ENCODE peak calls at places on chromosomes 4 and X, in four cellular contexts. D is K562, O is WTC11, A is SK-N-SH. C is an unnamed sample.

GRCh38 chrX:3175659-3176438 is 134.6 kb downstream of the ARSF start:
- DNase-seq in D (no peak), O (no peak), A (no peak), C (no peak)

GRCh38 chrX:134868766-134869495 is 121.9 kb upstream of the SMIM10 start:
- DNase-seq in D (no peak), O (no peak), A (no peak), C (no peak)

GRCh38 chr4:64158648-64159326 is 250.5 kb downstream of the TECRL start:
- DNase-seq in D (peak), O (peak), A (peak), C (no peak)

GRCh38 chrX:155068165-155068564 is 2.8 kb downstream of the CMC4 start:
- DNase-seq in D (no peak), O (no peak), A (no peak), C (no peak)

GRCh38 chrX:49992809-49993208 is 70.4 kb downstream of the CLCN5 start:
- DNase-seq in D (no peak), O (no peak), A (no peak), C (no peak)

GRCh38 chr4:149173241-149174013 is 642.2 kb downstream of the IQCM start:
- DNase-seq in D (no peak), O (no peak), A (no peak), C (no peak)

GRCh38 chr4:52869196-52869595 is 7.1 kb downstream of the RASL11B start:
- DNase-seq in D (no peak), O (no peak), A (peak), C (no peak)

GRCh38 chr4:108155373-108155772 is 13.4 kb downstream of the LEF1 start:
- DNase-seq in D (no peak), O (peak), A (no peak), C (no peak)

GRCh38 chr4:101198741-101199339 is 148.5 kb downstream of the PPP3CA start:
- DNase-seq in D (no peak), O (no peak), A (no peak), C (no peak)

GRCh38 chrX:71492086-71493065 is 40.5 kb upstream of the OGT start:
- DNase-seq in D (no peak), O (no peak), A (peak), C (no peak)

GRCh38 chrX:121949041-121949760 is 901.8 kb downstream of the GLUD2 start:
- DNase-seq in D (no peak), O (no peak), A (no peak), C (no peak)

GRCh38 chr4:57073559-57073958 is 36.6 kb downstream of the IGFBP7 start:
- DNase-seq in D (no peak), O (no peak), A (no peak), C (no peak)

GRCh38 chrX:150768132-150768485 is 74.9 kb downstream of the MTMR1 start:
- DNase-seq in D (no peak), O (no peak), A (no peak), C (no peak)

GRCh38 chr4:76624271-76624681 is 189.2 kb downstream of the SHROOM3 start:
- DNase-seq in D (no peak), O (no peak), A (no peak), C (no peak)

GRCh38 chr4:23084559-23085248 is 392.0 kb downstream of the GBA3 start:
- DNase-seq in D (no peak), O (no peak), A (no peak), C (no peak)
- TF ChIP-seq TEAD4 in D (no peak), O (no peak), A (no peak), C (no peak)

DNA sequence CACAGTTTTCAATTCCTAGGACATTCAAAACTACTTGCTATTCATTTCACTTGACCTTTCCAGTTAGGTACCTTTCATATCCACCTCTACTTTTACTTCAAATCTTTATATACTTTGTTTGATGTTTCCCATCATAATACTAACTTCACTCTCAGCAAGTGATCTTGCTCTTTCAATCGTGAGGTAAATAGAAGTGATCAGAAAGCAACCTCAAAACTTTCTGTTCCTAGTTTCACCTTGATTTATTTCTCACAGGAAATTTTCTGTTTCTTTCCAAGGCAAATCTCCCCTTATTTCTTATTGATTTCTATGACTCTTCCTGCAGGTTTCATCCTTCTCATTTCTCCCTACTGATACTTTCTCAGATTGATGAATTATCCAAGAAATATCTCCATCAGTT is 623.5 kb downstream of the FSTL5 start:
- DNase-seq in D (no peak), O (no peak), A (no peak), C (no peak)
- TF ChIP-seq TEAD4 in D (no peak), O (no peak), A (no peak), C (no peak)

GRCh38 chr4:17690898-17691297 is 76.5 kb downstream of the MED28 start:
- DNase-seq in D (no peak), O (no peak), A (no peak), C (no peak)

GRCh38 chr4:17690135-17690534 is 75.7 kb downstream of the MED28 start:
- DNase-seq in D (no peak), O (no peak), A (no peak), C (no peak)

GRCh38 chr4:17681921-17682566 is 67.6 kb downstream of the MED28 start:
- DNase-seq in D (no peak), O (no peak), A (no peak), C (no peak)

GRCh38 chr4:17687237-17687857 is 72.9 kb downstream of the MED28 start:
- DNase-seq in D (no peak), O (no peak), A (no peak), C (no peak)

DNA sequence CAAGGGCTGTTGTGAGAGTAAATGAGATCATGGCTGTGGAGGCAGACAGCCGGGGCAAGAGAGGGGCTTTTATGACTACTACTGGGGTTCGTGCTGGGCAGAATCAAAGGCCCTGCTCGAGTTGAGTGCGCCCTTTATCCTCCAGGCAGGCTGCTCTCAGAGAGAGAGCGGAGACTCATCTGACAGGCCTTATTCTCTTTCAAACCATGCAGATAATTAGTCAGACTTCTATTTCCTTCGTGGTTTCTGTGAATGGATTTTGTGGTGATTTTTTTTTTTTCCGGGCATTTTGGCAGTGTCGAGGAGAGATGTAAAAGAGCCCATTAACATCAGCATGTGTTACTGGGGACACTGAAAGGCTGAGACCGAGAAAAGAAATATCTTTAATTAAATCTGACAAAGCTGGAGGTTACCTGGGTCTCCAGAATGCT is 73.6 kb downstream of the MED28 start:
- DNase-seq in D (no peak), O (no peak), A (no peak), C (no peak)
- TF ChIP-seq TEAD4 in D (no peak), O (no peak), A (no peak), C (no peak)

GRCh38 chr4:81811562-81812293 is 340.0 kb upstream of the RASGEF1B start:
- DNase-seq in D (no peak), O (no peak), A (no peak), C (no peak)
- TF ChIP-seq TEAD4 in D (no peak), O (no peak), A (no peak), C (no peak)

GRCh38 chr4:74451214-74451661 is 6.3 kb downstream of the AREG start:
- DNase-seq in D (peak), O (no peak), A (no peak), C (no peak)

GRCh38 chr4:74447636-74448233 is 2.8 kb downstream of the AREG start:
- DNase-seq in D (no peak), O (no peak), A (no peak), C (no peak)

GRCh38 chr4:74450298-74450683 is 5.4 kb downstream of the AREG start:
- DNase-seq in D (no peak), O (no peak), A (no peak), C (no peak)

GRCh38 chr4:74446896-74447295 is 2.0 kb downstream of the AREG start:
- DNase-seq in D (no peak), O (no peak), A (no peak), C (no peak)

GRCh38 chr4:74449571-74450297 is 4.8 kb downstream of the AREG start:
- DNase-seq in D (no peak), O (no peak), A (no peak), C (no peak)
- TF ChIP-seq TEAD4 in D (no peak), O (no peak), A (no peak), C (no peak)

GRCh38 chr4:142161093-142161492 is 524.7 kb downstream of the IL15 start:
- DNase-seq in D (no peak), O (no peak), A (no peak), C (no peak)
- TF ChIP-seq TEAD4 in D (no peak), O (no peak), A (no peak), C (no peak)

GRCh38 chr4:88989990-88990389 is 67.0 kb downstream of the FAM13A start:
- DNase-seq in D (no peak), O (no peak), A (no peak), C (no peak)

GRCh38 chr4:88991746-88992145 is 65.2 kb downstream of the FAM13A start:
- DNase-seq in D (no peak), O (no peak), A (no peak), C (no peak)
- TF ChIP-seq TEAD4 in D (no peak), O (no peak), A (no peak), C (no peak)

GRCh38 chr4:145521282-145521681 is 39.6 kb downstream of the SMAD1 start:
- DNase-seq in D (no peak), O (no peak), A (no peak), C (no peak)

GRCh38 chr4:145520172-145520571 is 38.5 kb downstream of the SMAD1 start:
- DNase-seq in D (no peak), O (no peak), A (no peak), C (no peak)

GRCh38 chr4:145524535-145524934 is 42.9 kb downstream of the SMAD1 start:
- DNase-seq in D (no peak), O (no peak), A (no peak), C (no peak)

GRCh38 chr4:145525291-145525740 is 43.7 kb downstream of the SMAD1 start:
- DNase-seq in D (no peak), O (no peak), A (peak), C (no peak)

DNA sequence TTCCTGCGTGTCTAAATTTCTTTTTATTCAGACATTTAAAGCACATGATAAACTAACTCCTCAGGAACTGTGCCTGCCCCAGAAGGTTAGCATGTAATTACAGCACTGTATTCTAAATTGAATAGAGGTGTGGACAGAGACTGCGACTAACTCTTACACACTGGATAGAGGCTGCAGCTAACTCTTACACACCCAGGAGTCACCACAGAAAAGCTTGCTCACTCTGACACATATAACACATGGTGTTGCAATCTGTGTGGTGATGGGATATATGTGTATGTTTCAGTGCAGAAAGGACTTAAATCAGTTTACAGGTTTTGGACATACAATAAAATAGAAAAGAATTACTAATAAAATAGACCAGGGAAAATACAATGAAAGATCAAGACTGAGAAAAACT is 41.5 kb downstream of the SMAD1 start:
- DNase-seq in D (no peak), O (no peak), A (no peak), C (no peak)
- TF ChIP-seq TEAD4 in D (no peak), O (no peak), A (no peak), C (no peak)

GRCh38 chr4:124710911-124711310 is 1.6 kb downstream of the ANKRD50 start:
- DNase-seq in D (no peak), O (no peak), A (no peak), C (no peak)
- TF ChIP-seq TEAD4 in D (no peak), O (no peak), A (no peak), C (no peak)

DNA sequence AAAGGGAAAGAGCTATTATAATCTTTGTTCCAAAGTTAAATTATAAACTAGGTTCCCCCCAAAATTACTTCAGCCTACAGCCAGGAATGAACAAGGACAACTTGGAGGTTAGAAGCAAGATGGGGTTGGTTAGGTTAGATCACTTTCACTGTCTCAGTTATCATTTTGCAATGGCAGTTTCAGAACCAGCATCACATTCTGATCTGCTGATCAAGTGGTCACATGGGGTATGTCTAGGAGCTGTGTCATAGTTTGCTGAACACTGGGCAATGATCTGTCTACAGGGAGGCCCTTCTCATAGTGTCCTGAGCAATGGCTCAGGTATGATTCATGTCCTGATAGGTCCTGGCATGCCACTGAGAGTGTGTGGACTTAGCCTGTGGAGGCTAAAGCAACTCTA is 41.6 kb upstream of the XIAP start:
- DNase-seq in D (no peak), O (no peak), A (no peak), C (no peak)
- TF ChIP-seq TEAD4 in D (no peak), O (no peak), A (no peak), C (no peak)

C was measured in H1.